ENCODE peak calls at places on chromosomes 13 and 19, in four cellular contexts. Z, R, S and L are unnamed samples.

GRCh38 chr13:24068472-24068871 is 92.0 kb upstream of the SPATA13 start:
- DNase-seq in S (no peak), Z (no peak), R (no peak), L (no peak)

GRCh38 chr19:47310819-47311218 is 1.2 kb downstream of the C5AR1 start:
- DNase-seq in R (no peak), Z (no peak), S (no peak), L (no peak)

GRCh38 chr13:30346159-30346788 is 38.9 kb upstream of the KATNAL1 start:
- DNase-seq in Z (peak), R (no peak), S (peak), L (peak)

GRCh38 chr19:35011091-35011689 is 11.1 kb downstream of the GRAMD1A start:
- DNase-seq in S (no peak), Z (no peak), R (no peak), L (no peak)

GRCh38 chr13:52925221-52925620 is 76.8 kb upstream of the PCDH8 start:
- DNase-seq in R (no peak), S (no peak), Z (no peak), L (no peak)

GRCh38 chr13:75359266-75359665 is 122.7 kb downstream of the TBC1D4 start:
- DNase-seq in Z (no peak), R (peak), S (no peak), L (no peak)

GRCh38 chr13:113758651-113759524 is at the start of gene TMEM255B:
- DNase-seq in R (no peak), Z (peak), S (peak), L (peak)

GRCh38 chr13:112775791-112776279 is 86.0 kb downstream of the ATP11A start:
- DNase-seq in Z (no peak), R (no peak), S (no peak), L (no peak)

GRCh38 chr13:97261254-97262015 is 39.3 kb downstream of the MBNL2 start:
- DNase-seq in R (no peak), S (peak), Z (no peak), L (no peak)

GRCh38 chr13:35210234-35210633 is 266.3 kb downstream of the MAB21L1 start:
- DNase-seq in S (no peak), R (no peak), Z (no peak), L (no peak)

GRCh38 chr13:24662195-24663088 is 17.8 kb upstream of the ATP12A start:
- DNase-seq in R (no peak), S (no peak), Z (no peak), L (no peak)

GRCh38 chr19:14369399-14370168 is 11.7 kb upstream of the ADGRE5 start:
- DNase-seq in Z (peak), R (no peak), S (peak), L (peak)

GRCh38 chr13:111177803-111178389 is 62.8 kb downstream of the ARHGEF7 start:
- DNase-seq in R (no peak), S (no peak), Z (no peak), L (no peak)

GRCh38 chr13:38688674-38689073 is 1.8 kb downstream of the FREM2 start:
- DNase-seq in R (no peak), S (no peak), Z (no peak), L (no peak)

GRCh38 chr19:3360494-3361383 is 5.6 kb upstream of the NFIC start:
- DNase-seq in Z (peak), S (peak), R (no peak), L (peak)

GRCh38 chr13:96426160-96426559 is 336.3 kb downstream of the HS6ST3 start:
- DNase-seq in S (no peak), Z (no peak), R (no peak), L (no peak)

GRCh38 chr13:89925107-89925506 is 1422.4 kb upstream of the MIR17HG start:
- DNase-seq in Z (no peak), R (no peak), S (no peak), L (peak)

GRCh38 chr19:43983544-43983911 is 460 bp upstream of the ZNF155 start:
- DNase-seq in Z (no peak), S (no peak), R (no peak), L (peak)

GRCh38 chr19:2478324-2478755 is 2.4 kb downstream of the GADD45B start:
- DNase-seq in Z (peak), S (peak), R (no peak), L (no peak)

GRCh38 chr19:1026189-1027019 is at the start of gene CNN2:
- DNase-seq in S (peak), Z (peak), R (no peak), L (peak)

GRCh38 chr13:113887700-113888201 is 23.9 kb upstream of the GAS6 start:
- DNase-seq in S (no peak), R (no peak), Z (no peak), L (no peak)

GRCh38 chr19:10510301-10510802 is 6.9 kb downstream of the S1PR5 start:
- DNase-seq in Z (peak), S (peak), R (no peak), L (peak)

GRCh38 chr13:41590643-41591042 is 133.3 kb downstream of the RGCC start:
- DNase-seq in Z (no peak), S (no peak), R (no peak), L (no peak)

GRCh38 chr13:35978607-35979316 is 152.4 kb downstream of the DCLK1 start:
- DNase-seq in S (peak), R (peak), Z (no peak), L (peak)

GRCh38 chr13:111844682-111845081 is 222.3 kb upstream of the SOX1 start:
- DNase-seq in Z (no peak), R (no peak), S (no peak), L (no peak)

GRCh38 chr19:29084266-29084665 is 128.7 kb downstream of the UQCRFS1 start:
- DNase-seq in S (peak), R (no peak), Z (no peak), L (no peak)

GRCh38 chr19:36688058-36688457 is 646 bp downstream of the ZNF567 start:
- DNase-seq in R (no peak), S (no peak), Z (no peak), L (no peak)

GRCh38 chr19:3868770-3869456 is at the start of gene ZFR2:
- DNase-seq in R (peak), Z (peak), S (peak), L (no peak)

GRCh38 chr13:90185734-90186133 is 1161.8 kb upstream of the MIR17HG start:
- DNase-seq in R (no peak), S (no peak), Z (no peak), L (no peak)

GRCh38 chr13:33260168-33261098 is 25.1 kb downstream of the STARD13 start:
- DNase-seq in Z (no peak), R (no peak), S (no peak), L (no peak)

GRCh38 chr19:3981373-3981735 is 3.9 kb downstream of the EEF2 start:
- DNase-seq in R (no peak), Z (no peak), S (no peak), L (no peak)

GRCh38 chr13:109191422-109191821 is 562.0 kb downstream of the MYO16 start:
- DNase-seq in S (no peak), R (no peak), Z (no peak), L (no peak)

GRCh38 chr19:30096596-30097370 is 154.7 kb downstream of the URI1 start:
- DNase-seq in S (no peak), Z (no peak), R (no peak), L (no peak)

GRCh38 chr19:13164370-13165090 is 14.3 kb downstream of the IER2 start:
- DNase-seq in S (peak), Z (no peak), R (no peak), L (no peak)

GRCh38 chr13:109567315-109567714 is 219.1 kb downstream of the IRS2 start:
- DNase-seq in S (no peak), Z (no peak), R (peak), L (no peak)